ENCODE peak calls at places on chromosomes 6 and 20, in seven cellular contexts. W, V, O, Y, J, K and G are unnamed samples.

GRCh38 chr6:163021054-163021453 is 293.3 kb downstream of the PACRG start:
- DNase-seq in W (no peak), V (no peak), O (no peak), Y (no peak), J (no peak), K (no peak), G (no peak)

GRCh38 chr6:19812512-19813119 is 24.6 kb upstream of the ID4 start:
- DNase-seq in W (no peak), V (no peak), O (no peak), Y (no peak), J (no peak), K (no peak), G (peak; percentile 26)

GRCh38 chr6:75611702-75612375 is 10.2 kb downstream of the SENP6 start:
- DNase-seq in W (no peak), V (no peak), O (no peak), Y (no peak), J (no peak), K (no peak), G (no peak)

GRCh38 chr20:46013826-46014516 is 5.3 kb downstream of the MMP9 start:
- DNase-seq in W (no peak), V (no peak), O (peak; percentile 55), Y (peak; percentile 41), J (no peak), K (peak; percentile 94), G (peak; percentile 68)

GRCh38 chr20:24990810-24991252 is 1.7 kb downstream of the APMAP start:
- DNase-seq in W (peak; percentile 22), V (no peak), O (no peak), Y (no peak), J (no peak), K (peak; percentile 73), G (no peak)

GRCh38 chr6:23417133-23417532 is 708.9 kb upstream of the NRSN1 start:
- DNase-seq in W (no peak), V (no peak), O (no peak), Y (no peak), J (no peak), K (no peak), G (no peak)

GRCh38 chr6:51934098-51934497 is 153.3 kb downstream of the PKHD1 start:
- DNase-seq in W (no peak), V (no peak), O (no peak), Y (no peak), J (no peak), K (no peak), G (peak; percentile 13)

GRCh38 chr6:123489589-123489988 is 147.2 kb downstream of the TRDN start:
- DNase-seq in W (no peak), V (no peak), O (no peak), Y (no peak), J (no peak), K (no peak), G (no peak)

GRCh38 chr6:110355031-110355430 is 3.1 kb downstream of the METTL24 start:
- DNase-seq in W (no peak), V (no peak), O (no peak), Y (no peak), J (no peak), K (no peak), G (no peak)

DNA sequence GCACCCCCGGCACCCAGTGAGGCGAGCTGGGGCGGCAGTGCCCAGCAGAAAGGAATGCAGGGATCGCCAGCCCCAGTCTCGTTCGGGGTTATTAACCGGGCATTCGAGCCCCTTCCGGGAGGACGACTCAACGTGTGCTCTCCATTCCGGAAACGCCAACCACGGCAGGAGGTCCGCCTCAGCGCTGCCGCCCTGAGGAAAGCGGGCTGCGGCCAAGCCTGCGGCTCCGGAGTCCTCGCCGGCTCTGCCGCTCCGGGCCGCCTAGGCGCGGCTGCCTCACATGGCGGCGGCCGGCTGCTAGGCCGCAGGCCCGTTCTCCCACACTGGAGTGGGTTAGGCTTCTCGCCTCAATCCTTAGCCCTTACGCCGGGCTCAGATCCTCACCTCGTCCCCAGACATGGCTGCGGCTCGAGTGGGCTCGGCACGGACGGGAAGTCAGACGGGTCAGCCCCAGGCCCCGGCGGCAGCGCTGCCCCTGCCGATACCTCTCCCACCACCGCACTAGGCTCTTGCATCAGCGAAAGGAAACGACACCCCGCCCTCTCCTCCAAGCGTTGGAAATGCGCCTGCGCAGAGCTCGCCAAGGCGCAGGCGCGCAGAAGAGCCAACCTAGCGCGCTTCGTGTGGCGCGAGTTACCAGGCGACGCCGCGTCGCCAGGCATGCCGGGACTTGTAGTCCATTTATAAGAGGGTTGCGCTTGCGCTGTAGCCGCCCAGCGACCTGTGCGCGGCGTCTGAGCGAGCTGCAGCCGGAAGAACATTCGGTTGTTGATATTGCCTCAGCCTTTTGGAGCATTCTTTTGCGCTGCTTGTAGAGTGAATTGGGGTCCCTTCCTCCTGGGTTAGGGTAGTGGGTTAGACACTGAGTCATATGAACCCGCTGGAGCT is at the start of gene EIF2S2:
- DNase-seq in W (peak; percentile 98), V (peak; percentile 96), O (peak; percentile 96), Y (peak; percentile 95), J (peak; percentile 99), K (peak; percentile 98), G (peak; percentile 92)
- TF ChIP-seq POLR2A in W (peak; percentile 96), V (peak; percentile 95), O (peak; percentile 86), Y (peak; percentile 99), J (peak; percentile 94), K (peak; percentile 13), G (peak; percentile 57)

GRCh38 chr20:31605031-31605901 is at the start of gene ID1:
- DNase-seq in W (peak; percentile 97), V (peak; percentile 98), O (peak; percentile 99), Y (peak; percentile 93), J (peak; percentile 99), K (peak; percentile 97), G (peak; percentile 98)

GRCh38 chr20:31604567-31605030 is 490 bp upstream of the ID1 start:
- DNase-seq in W (no peak), V (no peak), O (no peak), Y (no peak), J (no peak), K (no peak), G (no peak)

GRCh38 chr20:31602430-31602778 is 2.7 kb upstream of the ID1 start:
- DNase-seq in W (no peak), V (no peak), O (no peak), Y (no peak), J (no peak), K (no peak), G (no peak)

GRCh38 chr20:31602779-31603441 is 2.2 kb upstream of the ID1 start:
- DNase-seq in W (no peak), V (no peak), O (no peak), Y (no peak), J (no peak), K (no peak), G (peak; percentile 83)

DNA sequence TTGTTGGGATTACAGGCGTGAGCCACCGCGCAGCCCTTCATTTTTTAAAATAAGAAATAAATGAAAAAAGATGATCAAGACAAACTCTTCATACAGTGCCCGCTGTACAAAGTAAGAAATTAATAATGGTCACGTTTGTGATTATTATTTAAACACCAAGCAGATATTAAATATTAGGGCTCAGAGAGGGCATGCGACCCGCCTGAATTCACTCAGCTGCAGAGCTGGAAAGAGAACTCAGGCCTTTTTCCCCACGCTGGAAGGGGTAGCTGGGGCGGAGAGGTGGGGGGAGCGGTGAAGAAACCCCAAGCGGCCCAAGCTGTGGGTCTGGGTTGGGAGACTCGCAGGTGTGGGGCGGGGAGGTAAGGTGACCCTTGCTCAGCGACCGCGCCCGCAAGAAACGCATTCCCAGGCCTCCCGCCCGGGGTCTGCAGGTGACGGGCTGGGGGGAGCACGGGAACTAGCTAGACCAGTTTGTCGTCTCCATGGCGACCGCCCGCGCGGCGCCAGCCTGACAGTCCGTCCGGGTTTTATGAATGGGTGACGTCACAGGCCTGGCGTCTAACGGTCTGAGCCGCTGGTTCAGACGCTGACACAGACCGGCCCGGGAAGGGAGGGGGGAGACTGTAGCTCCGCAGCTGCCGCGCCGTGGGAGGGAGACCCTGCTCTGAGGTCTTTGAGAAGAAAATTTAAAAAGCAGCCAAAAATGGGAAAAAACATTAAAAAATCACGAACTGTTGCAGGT is 1.1 kb upstream of the ID1 start:
- DNase-seq in W (peak; percentile 97), V (peak; percentile 98), O (peak; percentile 100), Y (peak; percentile 93), J (peak; percentile 97), K (peak; percentile 95), G (peak; percentile 99)
- TF ChIP-seq POLR2A in W (peak; percentile 82), V (no peak), O (peak; percentile 90), Y (peak; percentile 59), J (peak; percentile 80), K (no peak), G (peak; percentile 90)

DNA sequence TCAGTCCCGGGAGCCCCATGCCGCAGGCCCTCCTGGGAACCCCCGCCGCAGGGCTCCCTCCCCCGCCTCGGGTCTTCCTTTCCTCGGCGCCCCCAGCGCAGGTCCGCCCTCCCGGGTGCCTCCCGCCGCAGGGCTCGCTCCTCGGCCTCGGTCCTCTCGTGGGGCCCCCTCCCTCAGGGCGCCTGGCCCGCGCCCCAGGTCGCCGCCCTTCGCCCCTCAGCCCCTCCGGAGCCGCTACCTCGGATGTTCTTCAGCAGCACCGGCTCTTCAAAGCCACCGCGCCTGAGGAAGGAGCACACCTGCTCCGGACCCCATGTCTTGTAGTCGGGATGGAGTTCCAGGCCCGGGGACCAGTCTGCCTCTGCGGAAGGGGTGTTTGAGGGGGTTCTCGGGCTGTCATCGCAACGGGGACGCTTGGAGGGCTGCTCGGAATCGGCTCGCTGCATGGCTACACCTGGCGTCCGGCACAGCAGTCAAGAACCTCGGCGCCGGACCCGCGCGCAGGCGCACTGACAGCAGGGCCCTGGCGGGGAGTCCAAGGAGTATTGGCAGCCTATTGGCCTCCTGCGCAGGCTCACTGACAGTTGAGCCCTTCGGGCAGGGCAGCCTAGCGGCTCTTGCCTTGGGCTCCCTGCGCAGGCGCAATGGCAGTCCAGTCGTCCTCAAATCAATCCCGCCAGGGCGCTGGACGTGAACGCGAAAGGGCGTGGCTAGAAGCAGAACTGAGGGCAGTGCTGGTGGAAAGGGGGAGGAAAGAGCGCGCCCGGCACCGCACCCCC is at the start of gene SAMHD1:
- DNase-seq in W (peak; percentile 99), V (peak; percentile 98), O (peak; percentile 98), Y (peak; percentile 98), J (peak; percentile 99), K (peak; percentile 99), G (peak; percentile 99)
- TF ChIP-seq POLR2A in W (peak; percentile 72), V (peak; percentile 85), O (peak; percentile 68), Y (peak; percentile 87), J (peak; percentile 88), K (no peak), G (peak; percentile 55)

GRCh38 chr20:50192364-50193168 is 1.9 kb downstream of the CEBPB start:
- DNase-seq in W (peak; percentile 96), V (peak; percentile 91), O (peak; percentile 82), Y (peak; percentile 86), J (no peak), K (peak; percentile 93), G (peak; percentile 92)
- TF ChIP-seq POLR2A in W (peak; percentile 36), V (no peak), O (no peak), Y (peak; percentile 12), J (peak; percentile 22), K (no peak), G (no peak)

GRCh38 chr6:32943864-32944263 is 3.0 kb upstream of the HLA-DMB start:
- DNase-seq in W (no peak), V (no peak), O (no peak), Y (no peak), J (no peak), K (no peak), G (no peak)

GRCh38 chr6:32938494-32938893 is 2.3 kb downstream of the HLA-DMB start:
- DNase-seq in W (no peak), V (no peak), O (no peak), Y (no peak), J (no peak), K (no peak), G (no peak)

GRCh38 chr6:32942555-32942954 is 1.7 kb upstream of the HLA-DMB start:
- DNase-seq in W (no peak), V (no peak), O (no peak), Y (no peak), J (no peak), K (no peak), G (no peak)

GRCh38 chr6:32941412-32941784 is 570 bp upstream of the HLA-DMB start:
- DNase-seq in W (no peak), V (no peak), O (peak; percentile 80), Y (no peak), J (no peak), K (no peak), G (no peak)

GRCh38 chr6:32940656-32941411 is at the start of gene HLA-DMB:
- DNase-seq in W (no peak), V (no peak), O (peak; percentile 65), Y (peak; percentile 73), J (no peak), K (no peak), G (peak; percentile 79)
- TF ChIP-seq POLR2A in W (peak; percentile 19), V (no peak), O (no peak), Y (peak; percentile 73), J (no peak), K (no peak), G (no peak)